ENCODE peak calls at places on chromosomes 12 and 14, in six cellular contexts. V is M059J; P is activated naive CD8-positive, alpha-beta T cell treated with anti-CD3 and anti-CD28 coated beads for 36 hours; W is stimulated activated CD8-positive, alpha-beta memory T cell treated with anti-CD3 and anti-CD28 coated beads, Interleukin-12 subunit alpha, Interleukin-12 subunit beta, amount 100 ng/mL, for 1 hour; F is NCI-H1092; Y is stimulated activated CD4-positive, alpha-beta T cell treated with anti-CD3 and anti-CD28 coated beads, Interleukin-2, amount 100 ng/mL, for 48 hours. R is an unnamed sample.

GRCh38 chr12:91441236-91441635 is 258.6 kb upstream of the DCN start:
- DNase-seq in Y (no peak), W (no peak), F (no peak), P (no peak), V (no peak), R (no peak)

GRCh38 chr14:75340921-75341320 is 62.3 kb downstream of the FOS start:
- DNase-seq in P (no peak), F (no peak), V (no peak), Y (no peak), W (no peak), R (no peak)

GRCh38 chr14:22225526-22226133 is 363.4 kb downstream of the DAD1 start:
- DNase-seq in P (no peak), W (no peak), F (no peak), Y (no peak), V (no peak), R (no peak)

GRCh38 chr12:2192231-2192630 is 139.4 kb downstream of the CACNA1C start:
- DNase-seq in V (no peak), F (no peak), W (no peak), Y (no peak), P (no peak), R (no peak)

GRCh38 chr14:97747282-97747681 is 950.1 kb downstream of the VRK1 start:
- DNase-seq in F (no peak), W (no peak), V (no peak), P (no peak), Y (no peak), R (no peak)

GRCh38 chr12:100920493-100920892 is 125.9 kb downstream of the ANO4 start:
- DNase-seq in F (no peak), W (no peak), Y (no peak), V (no peak), P (no peak), R (no peak)

GRCh38 chr12:3802721-3803120 is 49.8 kb upstream of the CRACR2A start:
- DNase-seq in V (no peak), P (no peak), Y (no peak), F (no peak), W (no peak), R (no peak)

GRCh38 chr12:110199360-110200123 is 75.4 kb downstream of the IFT81 start:
- DNase-seq in W (no peak), F (no peak), V (peak; percentile 82), Y (no peak), P (peak; percentile 8), R (peak; percentile 29)

GRCh38 chr12:82326905-82327503 is 31.2 kb downstream of the CCDC59 start:
- DNase-seq in W (no peak), P (no peak), Y (no peak), F (peak; percentile 21), V (peak; percentile 8), R (no peak)

GRCh38 chr14:80850197-80850814 is 91.2 kb downstream of the CEP128 start:
- DNase-seq in W (no peak), P (no peak), F (peak; percentile 20), V (peak; percentile 50), Y (no peak), R (no peak)

GRCh38 chr14:52039124-52039815 is 29.6 kb downstream of the NID2 start:
- DNase-seq in W (no peak), F (no peak), P (no peak), Y (no peak), V (no peak), R (no peak)

GRCh38 chr12:3491938-3492867 is 1.2 kb downstream of the PRMT8 start:
- DNase-seq in V (peak; percentile 36), F (peak; percentile 16), Y (peak; percentile 45), P (peak; percentile 62), W (no peak), R (peak; percentile 42)

GRCh38 chr14:77301103-77301502 is 19.6 kb downstream of the POMT2 start:
- DNase-seq in V (peak; percentile 57), P (peak; percentile 36), F (peak; percentile 55), W (peak; percentile 27), Y (peak; percentile 66), R (peak; percentile 60)

GRCh38 chr14:103501041-103501870 is 21.4 kb downstream of the CKB start:
- DNase-seq in V (no peak), F (no peak), W (no peak), P (no peak), Y (no peak), R (no peak)

GRCh38 chr14:95784137-95784536 is 70.2 kb upstream of the TCL1A start:
- DNase-seq in F (no peak), P (no peak), V (peak; percentile 8), Y (no peak), W (no peak), R (no peak)

GRCh38 chr12:89862511-89863331 is 154.1 kb upstream of the ATP2B1 start:
- DNase-seq in F (no peak), V (peak; percentile 25), W (no peak), Y (no peak), P (no peak), R (peak; percentile 43)

GRCh38 chr12:110796952-110797351 is 49.8 kb upstream of the CCDC63 start:
- DNase-seq in P (no peak), Y (no peak), W (no peak), F (no peak), V (peak; percentile 60), R (no peak)

GRCh38 chr14:88492272-88493089 is 62.3 kb downstream of the PTPN21 start:
- DNase-seq in P (peak; percentile 49), V (peak; percentile 52), W (peak; percentile 33), Y (peak; percentile 76), F (peak; percentile 68), R (peak; percentile 61)

GRCh38 chr14:89476515-89476914 is 59.5 kb upstream of the FOXN3 start:
- DNase-seq in Y (no peak), V (no peak), W (no peak), P (no peak), F (no peak), R (no peak)

GRCh38 chr12:132152411-132152821 is 8.2 kb downstream of the NOC4L start:
- DNase-seq in P (no peak), W (no peak), V (no peak), F (no peak), Y (no peak), R (no peak)

GRCh38 chr14:69281450-69282169 is 21.7 kb downstream of the GALNT16 start:
- DNase-seq in W (no peak), F (peak; percentile 28), P (no peak), Y (no peak), V (peak; percentile 28), R (no peak)

R was measured in stimulated activated naive CD8-positive, alpha-beta T cell treated with anti-CD3 and anti-CD28 coated beads, Interleukin-15, amount 100 ng/mL, for 72 hours.